ENCODE peak calls at places on chromosome 7, in nine cellular contexts. F is hepatocyte, M is GM23338, L is GM23248, C is OCI-LY7, P is PC-3, E is HCT116, D is SK-N-SH, Z is MM.1S. S is an unnamed sample. For H3K36me3, the result is how much of the 10 kb centered on the place peaks cover.

GRCh38 chr7:66276363-66276762 is 71.2 kb downstream of the TPST1 start:
- DNase-seq in F (no peak), M (no peak), L (no peak), C (no peak), P (no peak), E (no peak), D (no peak), Z (no peak), S (no peak)

GRCh38 chr7:29424295-29424983 is 139.2 kb upstream of the PRR15 start:
- DNase-seq in F (no peak), M (no peak), L (no peak), C (no peak), P (no peak), E (no peak), D (no peak), Z (no peak), S (no peak)

GRCh38 chr7:23058412-23059096 is 44.6 kb upstream of the HYCC1 start:
- DNase-seq in F (no peak), M (no peak), L (peak), C (no peak), P (no peak), E (no peak), D (no peak), Z (no peak), S (no peak)

GRCh38 chr7:120725376-120726039 is 132.4 kb downstream of the TSPAN12 start:
- DNase-seq in F (peak), M (peak), L (peak), C (peak), P (peak), E (peak), D (peak), Z (peak), S (peak)

GRCh38 chr7:2732959-2733584 is 45.1 kb downstream of the AMZ1 start:
- DNase-seq in F (peak), M (no peak), L (peak), C (no peak), P (peak), E (no peak), D (no peak), Z (no peak), S (no peak)

GRCh38 chr7:37504791-37505190 is 56.1 kb upstream of the ELMO1 start:
- DNase-seq in F (no peak), M (no peak), L (no peak), C (no peak), P (no peak), E (no peak), D (no peak), Z (no peak), S (no peak)

GRCh38 chr7:98315318-98315993 is 34.0 kb downstream of the BRI3 start:
- DNase-seq in F (no peak), M (no peak), L (no peak), C (peak), P (no peak), E (no peak), D (no peak), Z (no peak), S (no peak)

GRCh38 chr7:73364006-73364728 is 36.2 kb downstream of the FKBP6 start:
- DNase-seq in F (no peak), M (no peak), L (no peak), C (no peak), P (no peak), E (no peak), D (peak), Z (no peak), S (no peak)

GRCh38 chr7:16514729-16515128 is 11.9 kb upstream of the LRRC72 start:
- DNase-seq in F (no peak), M (no peak), L (no peak), C (no peak), P (no peak), E (no peak), D (no peak), Z (no peak), S (no peak)

GRCh38 chr7:69668339-69668738 is 70.1 kb downstream of the AUTS2 start:
- DNase-seq in F (no peak), M (no peak), L (no peak), C (no peak), P (no peak), E (no peak), D (no peak), Z (no peak), S (no peak)

GRCh38 chr7:77338260-77338659 is 77.9 kb downstream of the GSAP start:
- DNase-seq in F (no peak), M (no peak), L (no peak), C (no peak), P (no peak), E (no peak), D (no peak), Z (no peak), S (no peak)

GRCh38 chr7:30135271-30135550 is 425 bp downstream of the MTURN start:
- DNase-seq in F (no peak), M (no peak), L (no peak), C (no peak), P (no peak), E (no peak), D (peak), Z (no peak), S (no peak)

GRCh38 chr7:151632750-151633515 is 113.2 kb upstream of the RHEB start:
- DNase-seq in F (peak), M (peak), L (peak), C (peak), P (peak), E (no peak), D (no peak), Z (peak), S (peak)

GRCh38 chr7:145219461-145219860 is 383.6 kb upstream of the TPK1 start:
- DNase-seq in F (no peak), M (no peak), L (no peak), C (no peak), P (no peak), E (no peak), D (no peak), Z (no peak), S (no peak)

GRCh38 chr7:5457245-5457735 is 33.7 kb upstream of the TNRC18 start:
- DNase-seq in F (no peak), M (no peak), L (no peak), C (peak), P (no peak), E (no peak), D (no peak), Z (no peak), S (no peak)

GRCh38 chr7:5595545-5596045 is 172.0 kb upstream of the TNRC18 start:
- DNase-seq in F (peak), M (no peak), L (peak), C (no peak), P (peak), E (no peak), D (peak), Z (no peak), S (no peak)

GRCh38 chr7:121561717-121562116 is 165.6 kb upstream of the FAM3C start:
- DNase-seq in F (no peak), M (no peak), L (peak), C (no peak), P (no peak), E (no peak), D (no peak), Z (no peak), S (no peak)

GRCh38 chr7:50855526-50855925 is 72.8 kb upstream of the GRB10 start:
- DNase-seq in F (no peak), M (no peak), L (no peak), C (no peak), P (no peak), E (no peak), D (no peak), Z (no peak), S (no peak)

GRCh38 chr7:130070900-130071622 is 727 bp downstream of the KLHDC10 start:
- DNase-seq in F (peak), M (peak), L (peak), C (no peak), P (no peak), E (no peak), D (no peak), Z (no peak), S (peak)

GRCh38 chr7:901388-902154 is 25.2 kb downstream of the GET4 start:
- DNase-seq in F (peak), M (peak), L (peak), C (peak), P (peak), E (peak), D (peak), Z (no peak), S (peak)
- H3K36me3 ChIP-seq in F (under half), M (under half), L (under half), C (under half), P (under half), E (under half), D (under half), Z (under half), S (under half)

GRCh38 chr7:42234736-42235135 is 2.3 kb downstream of the GLI3 start:
- DNase-seq in F (no peak), M (no peak), L (no peak), C (no peak), P (no peak), E (no peak), D (no peak), Z (no peak), S (peak)

GRCh38 chr7:42235734-42236133 is 1.3 kb downstream of the GLI3 start:
- DNase-seq in F (peak), M (no peak), L (peak), C (no peak), P (no peak), E (no peak), D (no peak), Z (no peak), S (peak)

GRCh38 chr7:42237891-42238531 is 1.0 kb upstream of the GLI3 start:
- DNase-seq in F (peak), M (peak), L (peak), C (no peak), P (no peak), E (no peak), D (no peak), Z (peak), S (peak)

GRCh38 chr7:42237162-42237821 is at the start of gene GLI3:
- DNase-seq in F (peak), M (peak), L (peak), C (no peak), P (peak), E (no peak), D (peak), Z (peak), S (peak)

GRCh38 chr7:42236266-42237161 is 495 bp downstream of the GLI3 start:
- DNase-seq in F (peak), M (peak), L (peak), C (no peak), P (peak), E (no peak), D (peak), Z (peak), S (peak)
- TF ChIP-seq EZH2phosphoT487 in F (no peak), M (no peak), L (no peak), C (no peak), P (peak), E (no peak), D (peak), Z (no peak), S (no peak)

GRCh38 chr7:140122975-140123374 is 53.8 kb downstream of the KDM7A start:
- DNase-seq in F (no peak), M (no peak), L (peak), C (no peak), P (no peak), E (no peak), D (no peak), Z (no peak), S (no peak)

GRCh38 chr7:140126435-140127034 is 50.2 kb downstream of the KDM7A start:
- DNase-seq in F (no peak), M (no peak), L (peak), C (no peak), P (no peak), E (no peak), D (no peak), Z (no peak), S (no peak)

DNA sequence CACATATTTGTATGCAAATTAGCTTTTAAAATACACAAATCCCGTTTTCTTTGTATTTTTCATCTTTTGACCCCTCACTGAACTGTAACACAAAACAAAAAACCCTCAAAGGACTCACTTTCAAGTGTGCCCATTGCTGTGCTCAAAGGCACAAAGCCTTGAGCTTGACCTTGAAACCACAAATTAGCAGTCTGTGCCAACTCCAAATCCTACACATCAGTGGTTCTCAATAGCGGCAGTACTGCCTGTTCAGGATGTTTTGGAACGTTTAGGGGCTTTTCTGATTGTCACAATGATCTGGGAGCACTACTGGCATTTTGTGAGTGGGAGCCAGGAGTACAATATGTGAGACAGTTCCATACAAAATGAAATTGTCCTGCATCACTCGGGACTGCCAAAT is 55.5 kb downstream of the KDM7A start:
- DNase-seq in F (no peak), M (no peak), L (no peak), C (no peak), P (no peak), E (no peak), D (no peak), Z (no peak), S (no peak)
- H3K36me3 ChIP-seq in F (under half), M (under half), L (under half), C (under half), P (under half), E (under half), D (under half), Z (under half), S (under half)

GRCh38 chr7:101124376-101125056 is 2.4 kb upstream of the SERPINE1 start:
- DNase-seq in F (peak), M (no peak), L (peak), C (no peak), P (peak), E (no peak), D (no peak), Z (no peak), S (no peak)

GRCh38 chr7:101128040-101128834 is 1.3 kb downstream of the SERPINE1 start:
- DNase-seq in F (no peak), M (no peak), L (peak), C (no peak), P (peak), E (no peak), D (no peak), Z (no peak), S (no peak)

GRCh38 chr7:101127460-101128039 is 646 bp downstream of the SERPINE1 start:
- DNase-seq in F (no peak), M (no peak), L (peak), C (no peak), P (no peak), E (no peak), D (no peak), Z (no peak), S (no peak)

GRCh38 chr7:101126651-101127459 is at the start of gene SERPINE1:
- DNase-seq in F (peak), M (peak), L (peak), C (peak), P (peak), E (peak), D (peak), Z (peak), S (peak)

DNA sequence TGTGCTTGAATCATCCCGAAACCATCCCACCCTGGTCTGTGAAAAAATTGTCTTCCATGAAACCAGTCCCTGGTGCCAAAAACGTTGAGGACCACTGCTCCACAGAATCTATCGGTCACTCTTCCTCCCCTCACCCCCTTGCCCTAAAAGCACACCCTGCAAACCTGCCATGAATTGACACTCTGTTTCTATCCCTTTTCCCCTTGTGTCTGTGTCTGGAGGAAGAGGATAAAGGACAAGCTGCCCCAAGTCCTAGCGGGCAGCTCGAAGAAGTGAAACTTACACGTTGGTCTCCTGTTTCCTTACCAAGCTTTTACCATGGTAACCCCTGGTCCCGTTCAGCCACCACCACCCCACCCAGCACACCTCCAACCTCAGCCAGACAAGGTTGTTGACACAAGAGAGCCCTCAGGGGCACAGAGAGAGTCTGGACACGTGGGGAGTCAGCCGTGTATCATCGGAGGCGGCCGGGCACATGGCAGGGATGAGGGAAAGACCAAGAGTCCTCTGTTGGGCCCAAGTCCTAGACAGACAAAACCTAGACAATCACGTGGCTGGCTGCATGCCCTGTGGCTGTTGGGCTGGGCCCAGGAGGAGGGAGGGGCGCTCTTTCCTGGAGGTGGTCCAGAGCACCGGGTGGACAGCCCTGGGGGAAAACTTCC is 784 bp upstream of the SERPINE1 start:
- DNase-seq in F (peak), M (no peak), L (peak), C (peak), P (no peak), E (no peak), D (no peak), Z (no peak), S (no peak)
- TF ChIP-seq EZH2phosphoT487 in F (no peak), M (no peak), L (no peak), C (no peak), P (no peak), E (no peak), D (no peak), Z (no peak), S (no peak)

DNA sequence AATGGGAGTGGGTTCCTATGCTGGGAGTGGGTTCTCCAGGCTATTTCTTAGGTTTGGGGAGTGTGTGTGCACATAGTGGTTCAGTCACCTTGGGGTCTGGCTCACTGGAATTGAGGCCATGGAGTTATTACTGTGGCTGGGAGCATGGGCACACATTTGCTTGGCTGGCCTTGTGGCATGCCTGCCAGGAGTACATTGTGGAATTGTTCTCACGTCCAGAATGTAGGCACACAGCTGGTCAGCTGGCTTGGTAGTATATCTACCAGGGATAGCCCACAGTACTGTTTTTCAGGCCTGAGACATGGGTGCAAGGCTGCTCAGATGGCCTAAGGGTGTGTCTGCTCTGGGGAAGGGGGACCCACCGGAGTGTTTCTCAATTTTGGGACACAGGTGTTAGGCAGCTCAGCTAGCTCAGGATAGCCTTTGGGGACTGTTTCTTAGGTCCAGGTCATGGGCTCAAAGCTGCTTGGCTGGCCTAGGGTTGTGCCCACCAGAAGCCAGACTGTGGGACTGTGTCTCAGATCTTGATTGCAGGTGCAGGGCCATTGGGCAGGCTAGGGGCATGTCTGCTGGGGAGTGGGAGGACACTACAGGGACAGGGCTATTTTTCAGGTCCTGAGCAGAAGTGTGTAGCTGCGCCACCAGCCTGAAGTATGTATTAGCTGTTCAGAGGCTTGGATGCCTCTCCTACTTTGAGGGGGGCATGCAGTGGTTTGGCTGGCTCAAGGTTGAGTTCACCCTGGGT is 50.6 kb downstream of the TMEM168 start:
- DNase-seq in F (no peak), M (no peak), L (no peak), C (no peak), P (no peak), E (no peak), D (no peak), Z (no peak), S (no peak)
- H3K36me3 ChIP-seq in F (under half), M (under half), L (under half), C (under half), P (under half), E (under half), D (under half), Z (under half), S (under half)

S was measured in neural progenitor cell.